ENCODE peak calls at places on chromosomes 12 and 14, in five cellular contexts. X, U, C, K and D are unnamed samples.

GRCh38 chr12:85036736-85037135 is 585 bp downstream of the LRRIQ1 start:
- ATAC-seq in C (no peak), X (peak), U (no peak), K (no peak), D (no peak)

GRCh38 chr12:113855998-113856397 is 110.1 kb downstream of the RBM19 start:
- ATAC-seq in U (no peak), K (no peak), C (no peak), X (no peak), D (no peak)

GRCh38 chr14:71358209-71358931 is 451.1 kb downstream of the PCNX1 start:
- ATAC-seq in U (peak), C (peak), K (no peak), X (no peak), D (peak)

GRCh38 chr14:102089621-102090343 is 2.9 kb upstream of the HSP90AA1 start:
- ATAC-seq in C (no peak), U (no peak), K (no peak), X (no peak), D (no peak)

GRCh38 chr12:120247621-120248030 is 17.9 kb downstream of the PXN start:
- ATAC-seq in X (peak), U (no peak), C (no peak), K (no peak), D (no peak)

GRCh38 chr12:64701283-64701682 is 57.9 kb downstream of the GNS start:
- ATAC-seq in C (no peak), U (peak), X (no peak), K (no peak), D (no peak)

GRCh38 chr14:95531473-95531872 is 3.4 kb upstream of the GLRX5 start:
- ATAC-seq in X (no peak), K (no peak), C (no peak), U (no peak), D (no peak)

GRCh38 chr14:36052063-36052462 is 124.5 kb downstream of the PTCSC3 start:
- ATAC-seq in U (no peak), K (no peak), X (no peak), C (no peak), D (no peak)

GRCh38 chr12:51329742-51330141 is 5.8 kb upstream of the BIN2 start:
- ATAC-seq in X (no peak), U (peak), K (no peak), C (peak), D (peak)

GRCh38 chr12:52358575-52359350 is 8.5 kb downstream of the KRT85 start:
- ATAC-seq in C (peak), K (no peak), X (no peak), U (peak), D (peak)

GRCh38 chr14:22319526-22320352 is 269.3 kb downstream of the DAD1 start:
- ATAC-seq in X (peak), C (peak), K (peak), U (peak), D (no peak)

GRCh38 chr14:100827140-100827517 is 1.2 kb downstream of the MEG3 start:
- ATAC-seq in U (no peak), K (no peak), C (no peak), X (peak), D (no peak)

GRCh38 chr14:96683575-96684289 is 113.5 kb upstream of the VRK1 start:
- ATAC-seq in C (no peak), X (peak), K (peak), U (no peak), D (peak)

GRCh38 chr12:11941601-11942360 is 129.0 kb upstream of the BCL2L14 start:
- ATAC-seq in C (no peak), U (no peak), X (no peak), K (no peak), D (no peak)

GRCh38 chr12:90939382-90939781 is 15.6 kb downstream of the CCER1 start:
- ATAC-seq in X (no peak), C (no peak), K (no peak), U (no peak), D (no peak)